ENCODE peak calls at places on chromosomes 5 and 9, in five cellular contexts. X is fibroblast of lung; K is effector memory CD4-positive, alpha-beta T cell; Z is thoracic aorta; L is iPS DF 6.9. R is an unnamed sample.

GRCh38 chr9:131618071-131618479 is 72.8 kb downstream of the PRRT1B start:
- DNase-seq in X (no peak), K (no peak), Z (no peak), L (no peak), R (no peak)

GRCh38 chr5:37844004-37844403 is 4.2 kb upstream of the GDNF start:
- DNase-seq in L (no peak), K (no peak), Z (no peak), X (no peak), R (no peak)

GRCh38 chr5:101045689-101046088 is 142.6 kb upstream of the ST8SIA4 start:
- DNase-seq in K (no peak), X (peak; percentile 43), L (no peak), Z (no peak), R (peak; percentile 2)

GRCh38 chr9:1018121-1018520 is 32.0 kb upstream of the DMRT2 start:
- DNase-seq in K (no peak), X (no peak), Z (no peak), L (no peak), R (no peak)

GRCh38 chr9:87184956-87185642 is 237.8 kb upstream of the GAS1 start:
- DNase-seq in X (no peak), Z (no peak), K (no peak), L (no peak), R (no peak)

GRCh38 chr5:150078802-150079654 is 7.3 kb downstream of the CSF1R start:
- DNase-seq in K (no peak), X (no peak), Z (no peak), L (no peak), R (no peak)

GRCh38 chr5:65142007-65142406 is 339.7 kb downstream of the ADAMTS6 start:
- DNase-seq in X (no peak), K (no peak), L (no peak), Z (no peak), R (no peak)

GRCh38 chr5:54947187-54947586 is 38.2 kb downstream of the ESM1 start:
- DNase-seq in K (no peak), X (no peak), Z (no peak), L (no peak), R (no peak)

GRCh38 chr5:37064442-37064841 is 184.7 kb downstream of the CPLANE1 start:
- DNase-seq in X (no peak), L (no peak), Z (no peak), K (no peak), R (no peak)

GRCh38 chr9:137307255-137308101 is 5.4 kb upstream of the NRARP start:
- DNase-seq in K (no peak), Z (no peak), L (no peak), X (no peak), R (no peak)

GRCh38 chr5:6162175-6162574 is 216.2 kb downstream of the MED10 start:
- DNase-seq in K (no peak), Z (no peak), X (no peak), L (no peak), R (no peak)

GRCh38 chr9:130042931-130043653 is at the start of gene FNBP1:
- DNase-seq in X (peak; percentile 77), L (peak; percentile 43), K (peak; percentile 72), Z (no peak), R (no peak)

GRCh38 chr5:124957063-124957462 is 210.6 kb upstream of the ZNF608 start:
- DNase-seq in X (no peak), Z (no peak), L (no peak), K (no peak), R (no peak)

GRCh38 chr5:142475102-142475501 is 150.3 kb upstream of the SPRY4 start:
- DNase-seq in Z (no peak), K (no peak), X (no peak), L (peak; percentile 48), R (no peak)

GRCh38 chr9:122200960-122201635 is 27.7 kb downstream of the LHX6 start:
- DNase-seq in Z (no peak), L (no peak), K (no peak), X (peak; percentile 39), R (no peak)

GRCh38 chr9:4170231-4170630 is 129.6 kb downstream of the GLIS3 start:
- DNase-seq in L (no peak), Z (no peak), X (peak; percentile 40), K (no peak), R (no peak)

GRCh38 chr9:4177970-4178758 is 121.7 kb downstream of the GLIS3 start:
- DNase-seq in L (no peak), X (no peak), K (no peak), Z (no peak), R (no peak)

GRCh38 chr5:89560724-89561123 is 677.7 kb upstream of the MEF2C start:
- DNase-seq in Z (no peak), L (no peak), X (no peak), K (no peak), R (no peak)

GRCh38 chr9:95508968-95509850 is 7.6 kb downstream of the PTCH1 start:
- DNase-seq in Z (no peak), K (peak; percentile 25), X (peak; percentile 95), L (no peak), R (peak; percentile 67)

GRCh38 chr5:116479776-116480675 is 94.6 kb downstream of the SEMA6A start:
- DNase-seq in L (no peak), X (no peak), Z (no peak), K (no peak), R (no peak)

GRCh38 chr5:114305402-114306207 is 56.3 kb upstream of the KCNN2 start:
- DNase-seq in Z (no peak), X (peak; percentile 72), L (peak; percentile 16), K (no peak), R (no peak)

GRCh38 chr5:2658421-2658820 is 93.1 kb downstream of the IRX2 start:
- DNase-seq in Z (no peak), K (no peak), X (no peak), L (no peak), R (no peak)

GRCh38 chr5:76813982-76814562 is 4.8 kb upstream of the F2RL1 start:
- DNase-seq in K (no peak), X (peak; percentile 53), L (no peak), Z (no peak), R (no peak)

GRCh38 chr5:72378636-72379289 is 58.6 kb downstream of the PTCD2 start:
- DNase-seq in L (no peak), K (no peak), Z (peak; percentile 50), X (peak; percentile 86), R (peak; percentile 78)

GRCh38 chr5:13739462-13739861 is 205.0 kb downstream of the DNAH5 start:
- DNase-seq in L (no peak), Z (no peak), X (no peak), K (no peak), R (no peak)

GRCh38 chr9:82275531-82275930 is 287.0 kb downstream of the SPATA31D1 start:
- DNase-seq in L (no peak), Z (no peak), X (no peak), K (no peak), R (no peak)

DNA sequence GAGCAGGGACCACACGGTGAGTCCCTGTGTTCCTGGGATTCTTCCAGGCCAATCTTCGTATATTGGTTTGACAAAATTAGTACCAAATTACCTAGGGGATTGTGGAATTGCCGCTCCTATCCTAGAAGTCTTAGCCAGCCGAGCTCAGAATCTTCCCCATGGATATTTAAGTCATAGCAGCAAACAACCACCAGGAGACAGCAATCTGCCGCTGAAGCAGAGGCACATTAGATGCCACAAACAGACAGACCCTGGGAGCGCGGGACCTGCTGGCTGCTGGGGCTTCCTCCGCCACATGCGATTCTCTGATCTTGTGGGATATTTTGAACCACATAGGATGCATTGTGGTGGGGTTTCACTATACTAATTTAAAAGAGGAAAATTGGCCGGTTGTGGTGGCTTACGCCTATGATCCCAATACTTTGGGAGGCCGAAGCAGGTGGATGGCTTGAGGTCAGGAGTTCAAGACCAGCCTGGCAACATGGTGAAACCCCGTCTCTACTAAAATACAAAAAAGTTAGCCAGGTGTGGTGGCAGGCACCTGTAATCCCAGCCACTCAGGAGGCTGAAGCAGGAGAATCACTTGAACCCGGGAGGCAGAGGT is 31.7 kb upstream of the ZBTB43 start:
- DNase-seq in L (peak; percentile 35), K (no peak), X (no peak), Z (no peak), R (no peak)
- H3K4me3 ChIP-seq in L (no peak overlapping the region), K (no peak overlapping the region), X (no peak overlapping the region), Z (no peak overlapping the region), R (no peak overlapping the region)

DNA sequence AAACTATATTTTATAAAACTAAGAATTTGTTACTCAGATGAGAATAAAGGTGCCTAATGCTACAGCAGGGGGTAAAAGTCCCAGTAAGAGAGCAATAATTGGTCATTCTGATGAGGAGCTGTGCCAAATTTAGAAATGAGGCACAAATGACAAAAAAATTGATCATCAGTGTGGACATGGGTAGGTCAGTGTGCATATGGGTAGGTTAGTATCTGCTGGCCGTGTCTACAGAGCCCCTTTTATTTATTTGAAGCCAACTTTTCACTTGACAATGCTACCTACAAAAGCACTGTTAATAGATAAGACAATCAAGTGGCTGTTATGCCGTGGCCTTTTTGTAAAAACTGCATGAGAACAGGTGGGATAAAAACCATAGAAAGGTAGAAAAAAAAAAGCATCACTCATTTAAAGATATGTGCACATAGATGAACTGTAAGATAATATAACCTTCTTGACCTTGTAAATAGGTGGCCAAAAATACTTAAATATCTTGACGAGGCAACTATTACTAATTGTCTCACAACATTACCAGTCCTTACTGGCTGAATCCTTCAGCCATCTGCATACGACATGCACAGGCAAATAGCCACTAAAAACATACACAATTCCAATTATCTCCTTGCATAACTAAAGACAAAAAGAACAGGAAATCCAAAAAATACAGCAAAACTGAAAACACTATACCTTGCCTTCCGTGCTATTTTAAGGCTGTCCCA is 454.7 kb downstream of the RAB3C start:
- DNase-seq in X (peak; percentile 30), Z (no peak), K (no peak), L (no peak), R (no peak)
- H3K4me3 ChIP-seq in X (peak overlapping the region; percentile 95), Z (peak overlapping the region; percentile 74), K (peak overlapping the region; percentile 97), L (no peak overlapping the region), R (peak overlapping the region; percentile 75)

GRCh38 chr5:133457439-133457838 is 154.9 kb downstream of the FSTL4 start:
- DNase-seq in K (no peak), Z (no peak), X (no peak), L (no peak), R (no peak)
- H3K4me3 ChIP-seq in K (no peak overlapping the region), Z (no peak overlapping the region), X (no peak overlapping the region), L (no peak overlapping the region), R (no peak overlapping the region)

GRCh38 chr9:38359689-38360385 is 32.7 kb upstream of the ALDH1B1 start:
- DNase-seq in Z (no peak), K (no peak), L (no peak), X (no peak), R (no peak)

GRCh38 chr9:38360880-38361836 is 31.3 kb upstream of the ALDH1B1 start:
- DNase-seq in K (no peak), X (no peak), L (no peak), Z (no peak), R (no peak)

GRCh38 chr9:38359297-38359653 is 33.2 kb upstream of the ALDH1B1 start:
- DNase-seq in X (no peak), K (no peak), Z (no peak), L (no peak), R (no peak)

GRCh38 chr9:38362912-38363588 is 29.5 kb upstream of the ALDH1B1 start:
- DNase-seq in K (no peak), L (no peak), Z (no peak), X (peak; percentile 87), R (no peak)

GRCh38 chr9:38363589-38363925 is 28.9 kb upstream of the ALDH1B1 start:
- DNase-seq in K (no peak), L (no peak), Z (no peak), X (no peak), R (no peak)
- H3K4me3 ChIP-seq in K (no peak overlapping the region), L (no peak overlapping the region), Z (peak overlapping the region; percentile 57), X (no peak overlapping the region), R (no peak overlapping the region)

GRCh38 chr5:120545007-120545406 is 80.9 kb downstream of the PRR16 start:
- DNase-seq in Z (no peak), L (no peak), K (no peak), X (no peak), R (no peak)
- H3K4me3 ChIP-seq in Z (no peak overlapping the region), L (no peak overlapping the region), K (no peak overlapping the region), X (no peak overlapping the region), R (no peak overlapping the region)

R was measured in retinal pigment epithelial cell.